ENCODE peak calls at places on chromosomes 1 and 21, in ten cellular contexts. P, K, F, I, B, E, A, V, G and D are unnamed samples.

GRCh38 chr1:199272690-199273089 is 633.9 kb downstream of the PTPRC start:
- DNase-seq in P (no peak), G (no peak), V (peak), K (peak), B (no peak), F (no peak), A (no peak), I (no peak), E (no peak), D (no peak)

GRCh38 chr1:59433440-59433813 is 136.5 kb downstream of the FGGY start:
- DNase-seq in P (peak), V (no peak), F (no peak), I (no peak), G (no peak), B (no peak), K (no peak), A (peak), E (no peak), D (no peak)

GRCh38 chr1:94084085-94084484 is 36.9 kb downstream of the ABCA4 start:
- DNase-seq in I (no peak), K (no peak), V (no peak), B (no peak), E (no peak), F (no peak), A (no peak), G (no peak), P (no peak), D (no peak)

GRCh38 chr1:5586629-5587028 is 405.6 kb downstream of the NPHP4 start:
- DNase-seq in E (no peak), G (no peak), B (no peak), F (peak), A (peak), V (no peak), I (no peak), P (no peak), K (no peak), D (no peak)

GRCh38 chr1:88462481-88463261 is 221.4 kb upstream of the PKN2 start:
- DNase-seq in G (no peak), K (peak), F (no peak), P (no peak), E (no peak), B (peak), A (no peak), V (no peak), I (peak), D (peak)

GRCh38 chr1:240649733-240650700 is 38.1 kb upstream of the GREM2 start:
- DNase-seq in K (no peak), E (no peak), P (no peak), I (no peak), F (no peak), A (no peak), B (no peak), G (no peak), V (no peak), D (no peak)

GRCh38 chr1:218558411-218558810 is 213.3 kb downstream of the TGFB2 start:
- DNase-seq in V (no peak), P (no peak), G (no peak), K (no peak), E (no peak), I (no peak), B (no peak), F (no peak), A (no peak), D (no peak)

GRCh38 chr1:244280221-244280620 is 171.5 kb downstream of the ADSS2 start:
- DNase-seq in I (no peak), G (no peak), K (no peak), P (no peak), F (peak), V (no peak), E (no peak), A (no peak), B (no peak), D (no peak)

GRCh38 chr1:228740991-228741390 is 5.7 kb downstream of the RHOU start:
- DNase-seq in B (no peak), G (no peak), A (no peak), I (no peak), F (no peak), K (no peak), E (no peak), P (no peak), V (no peak), D (no peak)

GRCh38 chr1:35569956-35570355 is 3.2 kb upstream of the TFAP2E start:
- DNase-seq in P (no peak), A (no peak), F (no peak), G (no peak), E (no peak), K (no peak), V (no peak), I (no peak), B (no peak), D (no peak)

GRCh38 chr1:49351744-49352143 is 575.1 kb upstream of the BEND5 start:
- DNase-seq in B (no peak), G (no peak), K (no peak), F (no peak), V (no peak), A (no peak), I (no peak), P (no peak), E (no peak), D (no peak)

GRCh38 chr1:236101233-236102200 is 36.6 kb upstream of the NID1 start:
- DNase-seq in A (no peak), P (no peak), I (no peak), B (no peak), G (no peak), K (no peak), F (no peak), E (no peak), V (no peak), D (no peak)

GRCh38 chr1:75630004-75630403 is 19.1 kb upstream of the SLC44A5 start:
- DNase-seq in A (no peak), F (no peak), P (no peak), G (no peak), V (no peak), K (no peak), E (no peak), I (no peak), B (no peak), D (no peak)

GRCh38 chr1:210645582-210646257 is 317.0 kb downstream of the HHAT start:
- DNase-seq in B (no peak), P (no peak), A (no peak), V (no peak), F (no peak), G (no peak), K (no peak), E (no peak), I (no peak), D (no peak)

GRCh38 chr1:151398691-151399065 is 695 bp upstream of the PSMB4 start:
- DNase-seq in E (no peak), V (no peak), I (no peak), G (no peak), K (no peak), A (peak), P (peak), F (no peak), B (no peak), D (peak)

GRCh38 chr1:6002714-6003501 is 10.7 kb upstream of the NPHP4 start:
- DNase-seq in P (peak), A (no peak), B (peak), K (peak), E (no peak), F (peak), V (no peak), G (no peak), I (peak), D (no peak)

GRCh38 chr1:71919812-71920509 is 362.4 kb downstream of the NEGR1 start:
- DNase-seq in P (no peak), E (no peak), K (no peak), F (no peak), B (no peak), A (no peak), G (no peak), V (no peak), I (no peak), D (no peak)

GRCh38 chr1:118151312-118151937 is 33.6 kb downstream of the SPAG17 start:
- DNase-seq in G (peak), K (no peak), E (no peak), V (peak), A (no peak), B (no peak), I (no peak), F (peak), P (peak), D (peak)

GRCh38 chr1:40302475-40302874 is 14.6 kb downstream of the COL9A2 start:
- DNase-seq in B (peak), K (no peak), P (no peak), F (peak), I (no peak), V (no peak), E (no peak), G (no peak), A (no peak), D (no peak)

GRCh38 chr21:45013271-45013841 is 61.0 kb upstream of the ADARB1 start:
- DNase-seq in E (no peak), P (peak), G (no peak), F (no peak), I (peak), B (peak), A (no peak), V (no peak), K (peak), D (no peak)

GRCh38 chr1:113887392-113887767 is at the start of gene BCL2L15:
- DNase-seq in K (no peak), B (no peak), A (no peak), E (no peak), I (no peak), V (no peak), G (no peak), F (no peak), P (no peak), D (no peak)

GRCh38 chr1:156705321-156705917 is at the start of gene CRABP2:
- DNase-seq in G (no peak), F (peak), V (no peak), E (no peak), B (peak), I (no peak), A (no peak), P (peak), K (peak), D (peak)

GRCh38 chr1:230085178-230085515 is 18.1 kb downstream of the GALNT2 start:
- DNase-seq in A (no peak), V (no peak), B (no peak), K (no peak), F (no peak), G (no peak), E (no peak), P (no peak), I (no peak), D (no peak)
- TF ChIP-seq POLR2A in A (no peak), V (no peak), B (no peak), K (no peak), F (no peak), G (no peak), E (no peak), P (no peak), I (no peak), D (no peak)

DNA sequence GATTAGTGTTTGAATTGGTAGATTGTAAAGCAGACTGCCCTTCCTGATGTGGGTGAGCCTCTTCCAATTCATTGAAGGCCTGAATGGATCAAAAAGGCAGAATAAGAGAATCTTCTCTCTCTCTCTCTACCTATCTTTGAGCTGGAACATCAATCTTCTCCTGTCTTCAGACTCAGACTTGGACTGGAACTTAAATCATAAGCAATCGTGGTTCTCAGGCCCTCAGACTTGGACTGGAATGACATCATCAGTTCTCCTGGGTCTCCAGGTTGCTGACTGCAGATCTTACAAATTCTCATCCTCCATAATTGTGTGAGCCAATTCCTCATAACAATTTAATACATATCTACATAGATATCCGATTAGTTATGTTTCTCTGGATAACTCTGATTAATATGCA is 66.8 kb downstream of the IER5 start:
- DNase-seq in F (no peak), A (no peak), B (no peak), I (no peak), P (no peak), V (no peak), K (no peak), E (no peak), G (no peak), D (no peak)
- TF ChIP-seq POLR2A in F (no peak), A (no peak), B (no peak), I (no peak), P (no peak), V (no peak), K (no peak), E (no peak), G (no peak), D (no peak)

GRCh38 chr1:204196068-204196795 is at the start of gene KISS1:
- DNase-seq in B (peak), G (peak), I (no peak), F (no peak), P (no peak), A (no peak), K (no peak), E (no peak), V (no peak), D (no peak)
- TF ChIP-seq POLR2A in B (no peak), G (no peak), I (no peak), F (no peak), P (no peak), A (no peak), K (no peak), E (no peak), V (no peak), D (no peak)

GRCh38 chr1:1347663-1348419 is 1.4 kb downstream of the DVL1 start:
- DNase-seq in V (peak), P (no peak), F (peak), K (no peak), B (peak), I (peak), G (no peak), E (no peak), A (no peak), D (no peak)
- TF ChIP-seq POLR2A in V (peak), P (no peak), F (peak), K (no peak), B (no peak), I (no peak), G (no peak), E (no peak), A (no peak), D (no peak)

GRCh38 chr1:159924791-159925712 is at the start of gene TAGLN2:
- DNase-seq in K (peak), P (peak), V (peak), G (peak), B (peak), F (peak), E (peak), A (peak), I (peak), D (peak)
- TF ChIP-seq POLR2A in K (peak), P (peak), V (peak), G (peak), B (peak), F (peak), E (no peak), A (peak), I (peak), D (peak)

GRCh38 chr1:27562483-27563406 is 41.2 kb downstream of the AHDC1 start:
- DNase-seq in I (no peak), K (no peak), A (no peak), G (no peak), P (no peak), V (no peak), E (no peak), B (no peak), F (no peak), D (no peak)

GRCh38 chr1:27564264-27564579 is 39.7 kb downstream of the AHDC1 start:
- DNase-seq in G (no peak), I (no peak), E (no peak), K (no peak), V (no peak), A (no peak), B (no peak), P (no peak), F (no peak), D (no peak)

GRCh38 chr1:27562021-27562420 is 41.9 kb downstream of the AHDC1 start:
- DNase-seq in I (no peak), V (no peak), A (no peak), G (no peak), P (no peak), F (no peak), E (no peak), B (no peak), K (no peak), D (no peak)

GRCh38 chr1:27564710-27565649 is 39.0 kb downstream of the AHDC1 start:
- DNase-seq in V (no peak), K (peak), I (no peak), E (no peak), P (no peak), A (no peak), G (no peak), B (no peak), F (no peak), D (no peak)

DNA sequence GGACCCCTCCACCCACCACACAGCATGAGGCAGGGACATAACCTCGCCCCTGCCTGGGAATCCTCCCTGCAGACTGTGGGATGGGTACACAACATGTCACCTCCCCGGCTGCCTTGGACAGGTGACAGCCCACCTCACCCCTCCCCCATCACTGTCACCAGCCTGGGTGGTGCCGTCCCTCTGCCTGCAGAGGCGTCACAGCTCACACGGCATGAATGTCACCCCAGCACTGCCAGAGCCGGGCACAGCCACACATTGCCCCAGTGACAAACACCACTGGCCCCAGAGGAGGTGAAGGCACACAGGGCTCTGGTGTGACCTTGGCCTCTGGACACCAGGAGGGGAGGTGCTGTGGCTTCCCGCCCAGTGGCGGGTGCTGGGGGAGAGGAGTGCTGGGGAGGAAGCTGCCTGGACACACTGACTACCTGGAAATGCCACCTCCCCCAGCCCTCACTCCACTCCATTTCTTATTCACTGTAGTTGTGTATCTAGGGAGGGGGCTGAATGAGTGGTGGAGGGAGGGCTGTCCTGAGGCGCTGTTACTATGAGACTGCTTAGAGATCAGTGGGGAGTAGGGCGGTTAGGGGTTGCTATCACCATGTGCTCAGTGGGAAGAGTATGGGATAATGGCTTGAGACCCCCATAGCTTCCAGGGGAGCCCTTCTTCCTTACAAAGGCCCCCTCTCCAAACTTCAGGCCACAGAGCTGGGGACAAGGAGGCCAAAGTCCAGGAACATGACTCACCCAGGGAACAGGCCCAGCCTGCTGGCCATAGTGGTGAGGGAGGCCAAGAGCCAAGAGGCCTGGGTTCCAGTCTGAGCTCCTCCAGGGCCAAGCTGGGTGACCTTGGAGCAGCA is 40.3 kb downstream of the AHDC1 start:
- DNase-seq in I (peak), G (no peak), E (no peak), K (peak), F (peak), V (no peak), B (peak), A (no peak), P (no peak), D (no peak)
- TF ChIP-seq POLR2A in I (no peak), G (no peak), E (no peak), K (no peak), F (peak), V (no peak), B (no peak), A (peak), P (no peak), D (no peak)

GRCh38 chr1:19882111-19883071 is at the start of gene OTUD3:
- DNase-seq in I (peak), G (peak), P (peak), B (peak), E (peak), V (peak), F (peak), A (peak), K (peak), D (peak)
- TF ChIP-seq POLR2A in I (peak), G (peak), P (peak), B (peak), E (no peak), V (peak), F (peak), A (no peak), K (peak), D (peak)

DNA sequence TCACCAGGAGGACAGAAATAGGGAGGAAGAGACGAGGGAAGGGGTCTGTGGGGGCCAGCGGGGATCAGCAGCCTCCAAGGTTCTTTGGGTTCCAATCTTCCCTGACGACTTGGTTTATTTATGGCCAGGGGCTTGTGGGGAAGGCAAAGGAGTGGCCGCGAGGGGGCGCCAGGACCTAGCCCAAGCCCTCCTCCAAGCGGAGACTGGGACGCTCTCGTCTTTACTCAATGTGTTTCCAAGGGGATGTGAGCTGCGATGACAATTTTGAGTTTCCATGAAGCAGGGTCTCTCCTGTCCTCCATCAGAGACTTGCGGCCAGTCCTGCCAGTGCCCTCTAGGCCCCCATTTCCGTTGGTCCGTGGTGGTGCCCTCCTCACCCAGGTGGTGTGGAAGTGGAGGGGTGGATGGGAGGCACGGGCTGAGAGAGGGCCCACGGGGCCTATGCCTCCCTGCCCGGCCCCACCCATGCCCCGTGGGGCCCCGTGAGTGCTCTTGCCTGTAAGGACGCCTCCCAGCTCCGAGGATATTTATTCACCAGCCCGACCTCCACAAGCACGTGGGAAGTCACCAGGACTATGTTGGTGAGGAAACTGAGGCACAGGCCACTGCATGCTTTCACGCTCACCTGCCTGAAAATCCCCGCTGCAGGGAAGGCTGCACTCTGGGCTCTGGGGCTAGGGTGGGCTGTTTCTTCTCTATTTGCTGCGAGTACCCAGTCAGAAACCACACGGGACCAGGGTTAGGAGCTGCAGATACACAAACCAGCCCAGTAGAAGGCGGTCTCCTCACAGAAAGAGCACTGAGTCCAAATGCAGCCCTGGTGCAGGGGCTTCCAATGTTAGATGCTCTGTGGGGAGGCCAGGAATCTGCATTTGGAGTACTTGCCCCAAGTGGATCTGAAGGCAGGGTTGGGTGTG is 26.5 kb downstream of the DMRTB1 start:
- DNase-seq in A (peak), V (peak), G (peak), B (peak), E (no peak), F (peak), P (no peak), I (peak), K (peak), D (peak)
- TF ChIP-seq POLR2A in A (no peak), V (no peak), G (no peak), B (no peak), E (no peak), F (no peak), P (no peak), I (no peak), K (no peak), D (no peak)

DNA sequence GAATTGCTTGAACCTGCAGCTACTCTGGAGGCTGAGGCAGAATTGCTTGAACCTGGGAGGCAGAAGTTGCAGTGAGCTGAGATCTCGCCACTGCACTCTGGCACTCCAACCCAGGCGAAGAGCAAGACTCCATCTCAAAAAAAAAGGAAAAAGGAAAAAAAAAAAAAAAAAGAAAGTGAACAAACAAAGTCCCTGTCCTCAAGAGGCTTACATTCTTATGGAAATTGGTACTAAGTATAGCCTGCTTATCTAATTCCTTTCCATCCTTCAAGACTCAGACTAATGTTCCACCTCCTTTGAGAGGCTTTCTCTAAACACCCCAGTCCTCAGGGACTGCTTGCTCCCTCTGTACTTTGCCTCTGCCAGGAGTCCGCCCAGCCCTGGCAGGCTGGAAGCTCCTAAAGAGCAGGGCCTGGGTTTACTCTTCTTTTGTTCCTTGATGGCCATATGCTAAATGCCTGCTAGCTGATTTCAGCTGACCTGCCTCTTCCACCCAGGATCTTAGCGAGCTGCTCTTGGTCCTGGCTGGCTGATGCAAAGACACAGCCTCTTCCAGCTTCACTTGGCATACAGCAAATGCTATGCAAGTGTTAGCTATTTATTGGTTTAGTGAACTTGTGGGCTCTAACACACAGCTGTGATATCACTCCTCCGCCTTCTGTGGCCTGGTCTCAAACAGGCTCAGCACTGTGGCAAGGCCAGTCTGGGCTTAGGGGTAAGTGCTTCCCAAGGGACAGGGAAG is 9.8 kb downstream of the SLC9A1 start:
- DNase-seq in B (no peak), K (no peak), F (no peak), G (peak), I (peak), E (no peak), P (no peak), V (no peak), A (no peak), D (no peak)
- TF ChIP-seq POLR2A in B (no peak), K (no peak), F (no peak), G (no peak), I (no peak), E (no peak), P (no peak), V (no peak), A (no peak), D (no peak)